ENCODE peak calls at places on chromosomes 3 and 15, in six cellular contexts. H is heart right ventricle; A is CD8-positive, alpha-beta memory T cell; J is esophagus squamous epithelium; X is thoracic aorta; W is heart left ventricle. B is an unnamed sample.

GRCh38 chr3:187292631-187293513 is 1.3 kb upstream of the MASP1 start:
- DNase-seq in A (no peak), X (no peak), W (peak), H (peak), J (no peak), B (no peak)

GRCh38 chr3:122572940-122573412 is 4.5 kb upstream of the PARP15 start:
- DNase-seq in W (no peak), X (no peak), A (peak), J (no peak), H (no peak), B (peak)

GRCh38 chr3:124761250-124761796 is 31.1 kb downstream of the UMPS start:
- DNase-seq in X (peak), J (no peak), W (peak), A (peak), H (peak), B (peak)

GRCh38 chr3:52007291-52007690 is 11.6 kb upstream of the RPL29 start:
- DNase-seq in X (no peak), A (no peak), J (no peak), H (no peak), W (no peak), B (no peak)

GRCh38 chr15:72911658-72912057 is 128.1 kb upstream of the ADPGK start:
- DNase-seq in A (no peak), X (no peak), H (no peak), J (no peak), W (no peak), B (no peak)

GRCh38 chr3:116037954-116038911 is 407.1 kb downstream of the LSAMP start:
- DNase-seq in W (no peak), A (no peak), X (no peak), H (no peak), J (no peak), B (peak)

GRCh38 chr15:51103330-51103729 is 8.6 kb upstream of the TNFAIP8L3 start:
- DNase-seq in H (no peak), W (no peak), J (no peak), A (no peak), X (no peak), B (no peak)

GRCh38 chr3:56467801-56468183 is 475 bp downstream of the ERC2 start:
- DNase-seq in W (no peak), J (no peak), A (no peak), H (no peak), X (no peak), B (no peak)

GRCh38 chr3:150721285-150722130 is 17.8 kb upstream of the ERICH6 start:
- DNase-seq in X (no peak), H (no peak), J (no peak), A (peak), W (no peak), B (no peak)

GRCh38 chr15:84929795-84930371 is 45.4 kb downstream of the SLC28A1 start:
- DNase-seq in A (no peak), J (no peak), H (no peak), X (no peak), W (no peak), B (no peak)

GRCh38 chr3:72664171-72664570 is 184.1 kb downstream of the SHQ1 start:
- DNase-seq in H (no peak), J (no peak), A (no peak), W (no peak), X (no peak), B (no peak)

GRCh38 chr15:26421065-26421464 is 351.8 kb downstream of the GABRB3 start:
- DNase-seq in X (no peak), H (no peak), W (no peak), J (no peak), A (no peak), B (no peak)

GRCh38 chr3:27044926-27045481 is 324.2 kb downstream of the NEK10 start:
- DNase-seq in H (no peak), J (no peak), A (no peak), W (no peak), X (no peak), B (no peak)

GRCh38 chr15:44394562-44394961 is 32.9 kb upstream of the CTDSPL2 start:
- DNase-seq in J (no peak), W (no peak), A (no peak), H (no peak), X (no peak), B (no peak)

GRCh38 chr3:25594007-25594502 is 70.7 kb downstream of the TOP2B start:
- DNase-seq in H (peak), W (no peak), X (no peak), J (no peak), A (peak), B (no peak)

GRCh38 chr3:172658344-172659245 is 52.3 kb downstream of the NCEH1 start:
- DNase-seq in X (no peak), H (no peak), J (no peak), A (no peak), W (no peak), B (no peak)

GRCh38 chr3:171200052-171201029 is 173.8 kb upstream of the SLC2A2 start:
- DNase-seq in H (no peak), X (no peak), W (no peak), A (no peak), J (no peak), B (no peak)

GRCh38 chr3:119649764-119650163 is 10.6 kb downstream of the POPDC2 start:
- DNase-seq in J (no peak), X (no peak), H (no peak), W (no peak), A (no peak), B (no peak)

GRCh38 chr3:119647177-119647576 is 13.2 kb downstream of the POPDC2 start:
- DNase-seq in H (peak), A (no peak), J (no peak), X (no peak), W (peak), B (no peak)

GRCh38 chr3:119645813-119646212 is 14.6 kb downstream of the POPDC2 start:
- DNase-seq in X (no peak), J (no peak), H (no peak), W (no peak), A (no peak), B (no peak)

GRCh38 chr3:119644481-119644880 is 15.9 kb downstream of the POPDC2 start:
- DNase-seq in H (no peak), J (no peak), X (no peak), W (no peak), A (no peak), B (no peak)

GRCh38 chr3:119647843-119648575 is 12.4 kb downstream of the POPDC2 start:
- DNase-seq in H (no peak), W (no peak), X (no peak), A (no peak), J (no peak), B (no peak)
- H3K4me3 ChIP-seq in H (peak), W (peak), X (peak), A (no peak), J (no peak), B (no peak)

GRCh38 chr3:8769088-8769822 is at the start of gene OXTR:
- DNase-seq in H (peak), J (no peak), A (no peak), W (peak), X (no peak), B (no peak)
- H3K4me3 ChIP-seq in H (peak), J (peak), A (no peak), W (peak), X (peak), B (peak)

GRCh38 chr3:129224984-129225393 is 24.4 kb upstream of the COPG1 start:
- DNase-seq in J (peak), A (no peak), W (peak), H (peak), X (no peak), B (no peak)
- H3K4me3 ChIP-seq in J (peak), A (no peak), W (peak), H (no peak), X (peak), B (no peak)

DNA sequence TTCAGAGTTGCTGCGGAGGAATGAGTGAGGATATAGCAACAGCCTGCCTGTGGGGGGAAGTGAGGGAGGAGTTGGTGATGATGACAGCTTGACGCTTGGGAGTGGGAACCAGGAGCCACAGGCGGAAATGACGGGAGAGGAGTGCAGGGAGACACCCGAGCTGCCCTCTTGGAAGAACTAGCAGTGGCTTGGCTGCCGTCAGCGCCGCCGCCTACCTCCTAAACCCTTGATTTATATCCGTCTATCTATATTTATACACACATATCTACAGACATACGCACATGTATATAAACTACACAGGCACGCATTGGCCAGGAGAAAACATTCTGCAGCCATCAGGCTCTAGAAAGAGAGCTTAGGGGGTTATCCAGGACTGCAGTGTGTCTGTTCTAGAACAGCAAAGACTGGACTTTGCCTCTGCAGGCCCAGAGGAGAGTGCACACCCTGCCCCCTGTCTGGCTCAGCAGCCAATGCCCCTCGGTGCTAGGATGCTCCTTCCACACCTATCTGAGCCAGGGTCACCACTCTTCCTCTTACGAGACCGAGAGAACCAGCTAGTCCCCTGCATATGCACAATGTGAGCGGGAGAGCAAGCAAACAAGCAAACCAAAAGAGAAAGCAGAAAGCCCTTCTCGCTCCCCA is 45.3 kb upstream of the MAGEF1 start:
- DNase-seq in A (no peak), W (peak), J (no peak), H (peak), X (no peak), B (no peak)
- H3K4me3 ChIP-seq in A (no peak), W (no peak), J (peak), H (no peak), X (peak), B (no peak)

GRCh38 chr3:49899815-49900214 is 3.9 kb downstream of the MST1R start:
- DNase-seq in J (no peak), H (no peak), W (no peak), X (no peak), A (no peak), B (no peak)
- H3K4me3 ChIP-seq in J (peak), H (no peak), W (no peak), X (no peak), A (no peak), B (no peak)

GRCh38 chr3:190319660-190320059 is 2.6 kb downstream of the CLDN1 start:
- DNase-seq in A (no peak), X (no peak), W (no peak), J (no peak), H (no peak), B (no peak)

GRCh38 chr3:190322604-190323240 is 476 bp upstream of the CLDN1 start:
- DNase-seq in A (no peak), H (no peak), X (no peak), J (no peak), W (no peak), B (no peak)

GRCh38 chr3:190323241-190323617 is 983 bp upstream of the CLDN1 start:
- DNase-seq in A (no peak), W (peak), H (peak), X (no peak), J (no peak), B (no peak)

GRCh38 chr3:190320594-190321362 is 1.5 kb downstream of the CLDN1 start:
- DNase-seq in W (no peak), J (no peak), H (no peak), A (no peak), X (no peak), B (no peak)

GRCh38 chr3:190321789-190322603 is at the start of gene CLDN1:
- DNase-seq in W (peak), X (no peak), J (peak), H (peak), A (peak), B (no peak)
- H3K4me3 ChIP-seq in W (peak), X (peak), J (peak), H (peak), A (peak), B (peak)

GRCh38 chr15:41790169-41790568 is 15.9 kb downstream of the MAPKBP1 start:
- DNase-seq in W (no peak), J (no peak), A (no peak), X (no peak), H (no peak), B (no peak)

GRCh38 chr15:41791970-41792637 is 17.8 kb downstream of the MAPKBP1 start:
- DNase-seq in H (no peak), X (no peak), W (no peak), A (no peak), J (no peak), B (no peak)

GRCh38 chr15:41789662-41790061 is 15.4 kb downstream of the MAPKBP1 start:
- DNase-seq in X (no peak), J (no peak), W (no peak), A (no peak), H (no peak), B (no peak)

GRCh38 chr15:41791547-41791937 is 17.3 kb downstream of the MAPKBP1 start:
- DNase-seq in J (no peak), A (no peak), X (no peak), W (no peak), H (no peak), B (no peak)

GRCh38 chr15:41790756-41791546 is 16.7 kb downstream of the MAPKBP1 start:
- DNase-seq in A (no peak), J (no peak), X (no peak), W (no peak), H (peak), B (no peak)
- H3K4me3 ChIP-seq in A (no peak), J (peak), X (no peak), W (no peak), H (no peak), B (no peak)

GRCh38 chr3:129429080-129429451 is 630 bp upstream of the EFCAB12 start:
- DNase-seq in X (no peak), H (no peak), J (no peak), W (no peak), A (no peak), B (no peak)
- H3K4me3 ChIP-seq in X (peak), H (no peak), J (peak), W (peak), A (no peak), B (no peak)

DNA sequence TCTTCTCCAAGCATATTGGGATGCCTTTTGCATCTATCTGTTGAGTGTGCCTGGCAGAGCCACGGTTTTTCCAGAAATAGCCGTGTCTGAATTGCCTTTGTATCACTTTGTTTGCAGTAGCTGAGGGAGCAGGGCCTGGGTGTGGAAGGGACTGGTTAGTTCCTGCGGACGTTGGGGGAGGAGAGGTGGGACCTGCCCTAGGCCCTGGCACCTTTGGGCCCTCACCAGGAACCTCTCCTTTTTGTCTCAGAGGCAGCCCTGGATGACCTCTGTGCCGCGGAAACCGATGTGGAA is 18.6 kb downstream of the ATRIP start:
- DNase-seq in A (no peak), H (no peak), X (no peak), W (no peak), J (no peak), B (no peak)
- H3K4me3 ChIP-seq in A (no peak), H (no peak), X (peak), W (peak), J (peak), B (no peak)

GRCh38 chr3:4586381-4586780 is 93.2 kb downstream of the ITPR1 start:
- DNase-seq in H (no peak), X (no peak), A (no peak), J (no peak), W (no peak), B (no peak)

GRCh38 chr3:4582634-4583033 is 89.5 kb downstream of the ITPR1 start:
- DNase-seq in X (no peak), H (no peak), A (no peak), W (no peak), J (no peak), B (no peak)

GRCh38 chr3:4583441-4583840 is 90.3 kb downstream of the ITPR1 start:
- DNase-seq in H (peak), X (no peak), J (no peak), A (no peak), W (peak), B (no peak)

GRCh38 chr3:4587061-4587837 is 94.1 kb downstream of the ITPR1 start:
- DNase-seq in X (no peak), H (no peak), A (no peak), W (no peak), J (no peak), B (no peak)

GRCh38 chr3:4584537-4585249 is 91.5 kb downstream of the ITPR1 start:
- DNase-seq in A (peak), J (no peak), X (no peak), H (peak), W (peak), B (no peak)
- H3K4me3 ChIP-seq in A (peak), J (peak), X (peak), H (no peak), W (peak), B (peak)